ENCODE peak calls at places on chromosomes 13 and 19, in ten cellular contexts. R, M, G, W, X, O, A, B, T and D are unnamed samples.

GRCh38 chr13:99916366-99917103 is 55.0 kb downstream of the ZIC5 start:
- DNase-seq in T (no peak), O (peak; percentile 12), M (peak; percentile 63), X (no peak), B (peak; percentile 48), G (peak; percentile 73), A (no peak), W (peak; percentile 77), R (no peak), D (peak; percentile 79)

GRCh38 chr19:19488041-19488874 is 27.1 kb downstream of the TSSK6 start:
- DNase-seq in G (peak; percentile 52), W (peak; percentile 32), O (no peak), A (no peak), B (no peak), T (no peak), R (no peak), M (no peak), X (no peak), D (no peak)

GRCh38 chr13:39415403-39415802 is 187.6 kb downstream of the LHFPL6 start:
- DNase-seq in B (no peak), T (peak; percentile 17), O (no peak), G (peak; percentile 57), R (no peak), X (no peak), A (no peak), M (peak; percentile 28), W (peak; percentile 57), D (no peak)

GRCh38 chr13:70541451-70541850 is 433.2 kb upstream of the KLHL1 start:
- DNase-seq in A (no peak), W (no peak), O (no peak), M (no peak), R (no peak), B (no peak), X (no peak), T (no peak), G (no peak), D (no peak)

GRCh38 chr13:110546933-110547332 is 14.6 kb downstream of the RAB20 start:
- DNase-seq in T (no peak), A (no peak), X (no peak), R (no peak), G (no peak), M (peak; percentile 87), B (no peak), W (peak; percentile 98), O (no peak), D (peak; percentile 76)

GRCh38 chr13:113952983-113953520 is 20.8 kb downstream of the C13orf46 start:
- DNase-seq in G (no peak), A (no peak), M (no peak), T (no peak), B (no peak), O (no peak), W (no peak), X (no peak), R (no peak), D (no peak)

GRCh38 chr19:38742296-38742695 is 2.0 kb downstream of the CAPN12 start:
- DNase-seq in A (no peak), X (no peak), M (no peak), T (no peak), R (no peak), W (no peak), B (no peak), G (no peak), O (no peak), D (no peak)

GRCh38 chr19:17202249-17202648 is 12.9 kb upstream of the USE1 start:
- DNase-seq in X (no peak), W (no peak), M (no peak), A (peak; percentile 20), B (no peak), R (no peak), T (no peak), O (no peak), G (peak; percentile 13), D (no peak)

GRCh38 chr19:7540761-7541480 is 5.4 kb downstream of the PNPLA6 start:
- DNase-seq in M (no peak), R (peak; percentile 38), X (no peak), A (peak; percentile 49), G (no peak), T (no peak), O (no peak), W (peak; percentile 39), B (no peak), D (no peak)